ENCODE peak calls at places on chromosomes 5 and 9, in five cellular contexts. O is tibial nerve, E is neuronal stem cell, Y is dorsolateral prefrontal cortex, Z is foreskin keratinocyte. M is an unnamed sample.

GRCh38 chr9:95740217-95741004 is 135.1 kb upstream of the ERCC6L2 start:
- DNase-seq in O (no peak), E (no peak), Y (no peak), Z (no peak), M (no peak)

GRCh38 chr9:123346026-123346425 is 10.0 kb upstream of the CRB2 start:
- DNase-seq in O (no peak), E (no peak), Y (no peak), Z (no peak), M (no peak)

GRCh38 chr9:110089681-110090370 is 118.1 kb downstream of the C9orf152 start:
- DNase-seq in O (no peak), E (no peak), Y (no peak), Z (no peak), M (no peak)

GRCh38 chr9:35726876-35727438 is 5.0 kb downstream of the TLN1 start:
- DNase-seq in O (no peak), E (no peak), Y (peak), Z (no peak), M (peak)

GRCh38 chr5:19608434-19608833 is 379.6 kb downstream of the CDH18 start:
- DNase-seq in O (no peak), E (no peak), Y (no peak), Z (no peak), M (no peak)

GRCh38 chr9:78860806-78861475 is 564.0 kb downstream of the PSAT1 start:
- DNase-seq in O (no peak), E (no peak), Y (no peak), Z (peak), M (no peak)

GRCh38 chr5:69024241-69024651 is 69.6 kb upstream of the SLC30A5 start:
- DNase-seq in O (no peak), E (peak), Y (no peak), Z (peak), M (no peak)

GRCh38 chr9:4887556-4887955 is 94.8 kb downstream of the RCL1 start:
- DNase-seq in O (no peak), E (no peak), Y (peak), Z (peak), M (no peak)

GRCh38 chr5:162603399-162603798 is 535.8 kb downstream of the GABRG2 start:
- DNase-seq in O (no peak), E (no peak), Y (no peak), Z (no peak), M (no peak)

GRCh38 chr5:172740483-172741205 is 30.4 kb downstream of the DUSP1 start:
- DNase-seq in O (no peak), E (no peak), Y (no peak), Z (peak), M (no peak)

GRCh38 chr5:82984786-82985762 is 92.1 kb downstream of the TMEM167A start:
- DNase-seq in O (no peak), E (no peak), Y (no peak), Z (no peak), M (no peak)

GRCh38 chr9:68690088-68690487 is 15.0 kb upstream of the PIP5K1B start:
- DNase-seq in O (no peak), E (no peak), Y (no peak), Z (no peak), M (no peak)

GRCh38 chr9:3936520-3937235 is 363.2 kb downstream of the GLIS3 start:
- DNase-seq in O (no peak), E (no peak), Y (no peak), Z (no peak), M (no peak)

GRCh38 chr9:133604214-133604613 is 5.0 kb downstream of the FAM163B start:
- DNase-seq in O (no peak), E (no peak), Y (no peak), Z (no peak), M (no peak)

GRCh38 chr5:178941361-178941760 is 363 bp downstream of the ZNF454 start:
- DNase-seq in O (no peak), E (no peak), Y (peak), Z (no peak), M (no peak)

GRCh38 chr9:494764-495163 is 280.1 kb downstream of the DOCK8 start:
- DNase-seq in O (no peak), E (no peak), Y (no peak), Z (no peak), M (no peak)

DNA sequence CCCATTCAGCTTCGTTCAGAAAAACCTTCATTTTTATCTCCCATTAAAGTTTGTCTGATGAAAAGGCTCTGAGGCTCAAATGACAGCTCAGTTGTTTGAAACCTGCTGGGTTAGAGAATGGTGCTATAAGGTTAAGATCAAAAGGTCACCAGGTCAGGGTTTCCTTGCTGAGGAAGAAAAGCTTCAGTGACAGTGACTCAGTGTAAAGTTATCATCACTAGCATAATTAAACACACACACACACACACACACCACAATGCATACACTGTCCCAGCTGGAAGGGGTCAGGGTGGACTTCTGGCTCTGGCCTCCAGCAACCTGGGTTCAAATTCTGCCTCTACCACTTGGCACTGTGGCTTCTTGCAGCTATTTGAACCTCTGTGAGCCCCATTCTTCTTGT is 281.1 kb downstream of the DOCK8 start:
- DNase-seq in O (no peak), E (peak), Y (no peak), Z (no peak), M (no peak)
- H3K27ac ChIP-seq in O (no peak), E (no peak), Y (no peak), Z (no peak), M (no peak)

GRCh38 chr5:145833616-145834200 is 1.4 kb downstream of the PRELID2 start:
- DNase-seq in O (no peak), E (no peak), Y (no peak), Z (no peak), M (no peak)
- H3K27ac ChIP-seq in O (no peak), E (no peak), Y (no peak), Z (no peak), M (no peak)

GRCh38 chr5:124670672-124671592 is 75.5 kb downstream of the ZNF608 start:
- DNase-seq in O (no peak), E (no peak), Y (no peak), Z (peak), M (no peak)
- H3K27ac ChIP-seq in O (no peak), E (no peak), Y (no peak), Z (no peak), M (no peak)

GRCh38 chr5:132501961-132502931 is 11.7 kb upstream of the IRF1 start:
- DNase-seq in O (no peak), E (no peak), Y (no peak), Z (no peak), M (no peak)

GRCh38 chr5:132503244-132503643 is 12.7 kb upstream of the IRF1 start:
- DNase-seq in O (no peak), E (no peak), Y (no peak), Z (no peak), M (no peak)

GRCh38 chr5:132500244-132500930 is 9.8 kb upstream of the IRF1 start:
- DNase-seq in O (no peak), E (no peak), Y (no peak), Z (no peak), M (no peak)

GRCh38 chr5:132500931-132501628 is 10.5 kb upstream of the IRF1 start:
- DNase-seq in O (no peak), E (no peak), Y (peak), Z (no peak), M (peak)

GRCh38 chr5:132501629-132501956 is 11.0 kb upstream of the IRF1 start:
- DNase-seq in O (no peak), E (no peak), Y (no peak), Z (no peak), M (no peak)
- H3K27ac ChIP-seq in O (peak), E (no peak), Y (no peak), Z (no peak), M (no peak)

DNA sequence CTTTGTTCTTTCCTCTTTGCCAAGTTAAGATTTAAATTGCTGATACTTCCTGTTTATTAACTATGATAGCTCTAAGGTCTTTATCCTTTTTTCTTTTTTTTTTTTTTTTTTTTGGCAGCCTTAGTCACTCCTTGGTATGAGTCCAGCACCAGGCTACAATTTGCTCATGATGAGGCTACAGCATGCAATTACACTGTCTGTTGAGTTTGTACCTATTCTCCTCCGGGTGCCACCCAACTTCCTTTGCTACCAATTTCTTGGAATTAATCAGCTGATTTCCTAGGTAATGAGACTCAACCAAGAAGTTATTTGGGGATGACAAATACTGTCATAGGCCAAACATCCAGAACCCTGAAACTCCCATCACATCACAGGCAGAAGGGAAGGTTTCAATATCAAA is 25.5 kb downstream of the ACTL7B start:
- DNase-seq in O (no peak), E (no peak), Y (no peak), Z (peak), M (no peak)
- H3K27ac ChIP-seq in O (no peak), E (no peak), Y (no peak), Z (peak), M (no peak)

DNA sequence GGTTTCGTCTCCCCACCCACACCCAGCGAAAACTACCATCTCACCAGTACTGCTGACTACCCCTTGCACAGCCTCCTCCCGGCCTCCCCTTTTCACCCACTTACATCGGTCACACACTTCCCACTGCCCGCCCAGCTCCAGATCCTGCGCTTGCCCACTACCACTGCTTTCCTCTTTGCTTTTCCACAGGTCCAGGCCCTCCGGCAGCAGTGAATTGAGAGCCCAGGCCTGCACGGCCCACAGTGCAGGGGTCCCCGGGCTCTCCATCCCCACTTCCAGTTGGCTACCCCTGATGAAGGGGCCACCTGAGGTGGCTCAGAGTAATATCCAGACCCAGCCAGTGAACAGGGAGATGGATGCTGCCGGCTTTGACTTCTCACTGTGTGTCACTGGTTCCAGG is 120.2 kb upstream of the FSTL4 start:
- DNase-seq in O (no peak), E (no peak), Y (no peak), Z (no peak), M (no peak)
- H3K27ac ChIP-seq in O (no peak), E (no peak), Y (no peak), Z (no peak), M (no peak)